ENCODE peak calls at places on chromosomes 4 and X, in ten cellular contexts. A is NCI-H2171 treated with DMSO at 0.1 percent for 48 hours, Z is pulmonary artery endothelial cell, C is GM04504, T is KG1, Q is M059J, U is anterior cingulate cortex, O is AG09309, M is left colon, P is HTR-8/SVneo. E is an unnamed sample.

GRCh38 chr4:127930175-127930574 is 34.8 kb downstream of the MFSD8 start:
- DNase-seq in A (no peak), Z (no peak), C (no peak), T (no peak), Q (no peak), U (no peak), O (no peak), M (no peak), P (no peak), E (no peak)

GRCh38 chr4:10917475-10918103 is 233.0 kb upstream of the CLNK start:
- DNase-seq in A (peak), Z (no peak), C (no peak), T (no peak), Q (no peak), U (no peak), O (no peak), M (peak), P (no peak), E (no peak)

GRCh38 chrX:109475174-109475891 is 6.6 kb downstream of the GUCY2F start:
- DNase-seq in A (peak), Z (no peak), C (peak), T (no peak), Q (peak), U (no peak), O (no peak), M (peak), P (peak), E (no peak)

GRCh38 chr4:77582151-77582550 is 23.5 kb upstream of the CXCL13 start:
- DNase-seq in A (no peak), Z (no peak), C (no peak), T (no peak), Q (no peak), U (no peak), O (no peak), M (no peak), P (no peak), E (no peak)

GRCh38 chr4:7366958-7367353 is 67.8 kb downstream of the PSAPL1 start:
- DNase-seq in A (no peak), Z (no peak), C (no peak), T (no peak), Q (no peak), U (no peak), O (no peak), M (no peak), P (no peak), E (no peak)

GRCh38 chr4:95705323-95705722 is 134.6 kb upstream of the PDHA2 start:
- DNase-seq in A (no peak), Z (no peak), C (no peak), T (no peak), Q (no peak), U (no peak), O (no peak), M (no peak), P (no peak), E (no peak)

GRCh38 chrX:39854772-39855747 is 242.7 kb downstream of the BCOR start:
- DNase-seq in A (peak), Z (no peak), C (no peak), T (peak), Q (no peak), U (no peak), O (no peak), M (peak), P (no peak), E (no peak)

GRCh38 chrX:110750526-110751189 is 45.0 kb downstream of the CHRDL1 start:
- DNase-seq in A (no peak), Z (no peak), C (no peak), T (no peak), Q (no peak), U (no peak), O (no peak), M (no peak), P (no peak), E (no peak)

GRCh38 chr4:73415807-73416238 is 11.7 kb downstream of the ALB start:
- DNase-seq in A (no peak), Z (no peak), C (no peak), T (no peak), Q (no peak), U (no peak), O (no peak), M (no peak), P (no peak), E (no peak)

GRCh38 chrX:19019996-19020395 is 36.1 kb upstream of the PHKA2 start:
- DNase-seq in A (no peak), Z (no peak), C (no peak), T (no peak), Q (no peak), U (no peak), O (no peak), M (no peak), P (no peak), E (no peak)

GRCh38 chr4:84499065-84499982 is at the start of gene NKX6-1:
- DNase-seq in A (peak), Z (peak), C (peak), T (no peak), Q (peak), U (no peak), O (peak), M (peak), P (peak), E (no peak)

GRCh38 chrX:9312922-9313867 is 151.7 kb upstream of the TBL1X start:
- DNase-seq in A (no peak), Z (no peak), C (no peak), T (no peak), Q (peak), U (no peak), O (no peak), M (peak), P (no peak), E (no peak)

GRCh38 chrX:23756165-23756564 is 13.1 kb upstream of the ACOT9 start:
- DNase-seq in A (no peak), Z (no peak), C (no peak), T (peak), Q (peak), U (no peak), O (no peak), M (peak), P (peak), E (no peak)

GRCh38 chr4:20615492-20616136 is 84.6 kb upstream of the PACRGL start:
- DNase-seq in A (no peak), Z (no peak), C (no peak), T (no peak), Q (peak), U (no peak), O (no peak), M (no peak), P (peak), E (peak)

GRCh38 chr4:109434007-109434792 is 585 bp downstream of the SEC24B start:
- DNase-seq in A (no peak), Z (no peak), C (no peak), T (no peak), Q (peak), U (no peak), O (no peak), M (peak), P (no peak), E (peak)

GRCh38 chr4:139918994-139919393 is 235.0 kb downstream of the MAML3 start:
- DNase-seq in A (no peak), Z (no peak), C (no peak), T (no peak), Q (no peak), U (no peak), O (no peak), M (no peak), P (no peak), E (no peak)

GRCh38 chr4:80216100-80216761 is 18.9 kb downstream of the PRDM8 start:
- DNase-seq in A (no peak), Z (no peak), C (no peak), T (no peak), Q (no peak), U (no peak), O (no peak), M (no peak), P (no peak), E (no peak)

GRCh38 chr4:6773106-6773505 is 9.4 kb upstream of the KIAA0232 start:
- DNase-seq in A (no peak), Z (no peak), C (no peak), T (no peak), Q (peak), U (no peak), O (no peak), M (no peak), P (no peak), E (no peak)

GRCh38 chr4:76689079-76689817 is 208.7 kb downstream of the SOWAHB start:
- DNase-seq in A (peak), Z (no peak), C (no peak), T (no peak), Q (peak), U (no peak), O (no peak), M (peak), P (peak), E (no peak)

GRCh38 chr4:6529021-6529420 is 46.0 kb upstream of the MAN2B2 start:
- DNase-seq in A (no peak), Z (no peak), C (no peak), T (no peak), Q (no peak), U (no peak), O (no peak), M (no peak), P (no peak), E (no peak)

GRCh38 chrX:130048686-130049222 is 61.5 kb downstream of the ELF4 start:
- DNase-seq in A (no peak), Z (no peak), C (no peak), T (no peak), Q (no peak), U (no peak), O (no peak), M (no peak), P (no peak), E (no peak)

GRCh38 chrX:11566814-11567213 is 98.9 kb downstream of the ARHGAP6 start:
- DNase-seq in A (no peak), Z (no peak), C (no peak), T (no peak), Q (no peak), U (no peak), O (no peak), M (no peak), P (no peak), E (no peak)

GRCh38 chrX:97065066-97065465 is 181.4 kb downstream of the RPA4 start:
- DNase-seq in A (no peak), Z (no peak), C (no peak), T (no peak), Q (no peak), U (no peak), O (no peak), M (no peak), P (no peak), E (no peak)

GRCh38 chr4:77560170-77560569 is 45.5 kb upstream of the CXCL13 start:
- DNase-seq in A (no peak), Z (no peak), C (no peak), T (no peak), Q (no peak), U (no peak), O (no peak), M (no peak), P (no peak), E (no peak)

GRCh38 chr4:143300860-143301259 is 35.8 kb upstream of the GAB1 start:
- DNase-seq in A (no peak), Z (no peak), C (no peak), T (no peak), Q (no peak), U (no peak), O (no peak), M (no peak), P (no peak), E (no peak)

GRCh38 chrX:115690554-115691216 is 129.7 kb downstream of the PLS3 start:
- DNase-seq in A (peak), Z (peak), C (peak), T (peak), Q (peak), U (no peak), O (peak), M (peak), P (peak), E (peak)

GRCh38 chr4:103207673-103208072 is 9.5 kb upstream of the CENPE start:
- DNase-seq in A (no peak), Z (no peak), C (no peak), T (no peak), Q (peak), U (no peak), O (no peak), M (no peak), P (no peak), E (no peak)

GRCh38 chr4:132063829-132064228 is 1085.3 kb upstream of the PCDH10 start:
- DNase-seq in A (peak), Z (peak), C (no peak), T (no peak), Q (no peak), U (no peak), O (no peak), M (no peak), P (no peak), E (no peak)

GRCh38 chrX:68438575-68438974 is 5.3 kb upstream of the OPHN1 start:
- DNase-seq in A (no peak), Z (no peak), C (no peak), T (no peak), Q (no peak), U (no peak), O (no peak), M (no peak), P (no peak), E (no peak)

GRCh38 chr4:105093975-105094374 is 52.7 kb upstream of the TET2 start:
- DNase-seq in A (no peak), Z (no peak), C (no peak), T (no peak), Q (no peak), U (no peak), O (no peak), M (no peak), P (no peak), E (no peak)

GRCh38 chr4:70778888-70779422 is 57.2 kb downstream of the RUFY3 start:
- DNase-seq in A (no peak), Z (peak), C (no peak), T (no peak), Q (peak), U (no peak), O (no peak), M (no peak), P (no peak), E (no peak)

GRCh38 chr4:33954759-33955158 is 2289.6 kb downstream of the ARAP2 start:
- DNase-seq in A (no peak), Z (no peak), C (no peak), T (no peak), Q (no peak), U (no peak), O (no peak), M (no peak), P (no peak), E (no peak)

GRCh38 chr4:113423631-113424030 is 337.9 kb downstream of the CAMK2D start:
- DNase-seq in A (no peak), Z (no peak), C (no peak), T (no peak), Q (peak), U (no peak), O (no peak), M (no peak), P (no peak), E (no peak)

GRCh38 chr4:108738307-108738706 is 24.5 kb downstream of the ETNPPL start:
- DNase-seq in A (no peak), Z (no peak), C (no peak), T (no peak), Q (peak), U (no peak), O (no peak), M (no peak), P (no peak), E (no peak)

E was measured in HS-27A.